ENCODE peak calls at places on chromosome 20, in seven cellular contexts. R is IMR-90; J is psoas muscle; V is heart left ventricle; P is heart right ventricle; O is spleen; L is CD4-positive, alpha-beta memory T cell. Q is an unnamed sample.
A peak's percentile ranks its signal among the peaks of the same experiment; 100 is the strongest.

GRCh38 chr20:24134284-24134683 is 145.7 kb upstream of the GGTLC1 start:
- DNase-seq in P (no peak), J (no peak), R (no peak), V (no peak), O (no peak), L (no peak), Q (no peak)

GRCh38 chr20:35978041-35978513 is 9.7 kb downstream of the CNBD2 start:
- DNase-seq in V (no peak), R (peak; percentile 22), J (no peak), P (no peak), O (no peak), L (no peak), Q (peak; percentile 75)

GRCh38 chr20:35886537-35886936 is 67.8 kb downstream of the SCAND1 start:
- DNase-seq in L (no peak), R (no peak), P (peak; percentile 74), O (no peak), J (peak; percentile 69), V (peak; percentile 56), Q (no peak)

GRCh38 chr20:6731951-6732580 is 35.4 kb upstream of the BMP2 start:
- DNase-seq in R (no peak), O (no peak), V (peak; percentile 72), J (peak; percentile 84), P (peak; percentile 83), L (no peak), Q (no peak)

GRCh38 chr20:577167-577791 is 32.8 kb downstream of the TCF15 start:
- DNase-seq in L (no peak), J (no peak), V (no peak), P (no peak), O (no peak), R (peak; percentile 18), Q (peak; percentile 81)

GRCh38 chr20:47274449-47275108 is 81.9 kb downstream of the ZMYND8 start:
- DNase-seq in V (no peak), L (no peak), P (no peak), R (peak; percentile 97), J (no peak), O (no peak), Q (no peak)

GRCh38 chr20:12535316-12535715 is 473.5 kb upstream of the SPTLC3 start:
- DNase-seq in V (no peak), R (no peak), P (no peak), J (no peak), L (no peak), O (no peak), Q (no peak)

GRCh38 chr20:53142225-53142624 is 170.1 kb downstream of the TSHZ2 start:
- DNase-seq in R (no peak), P (no peak), L (no peak), J (no peak), O (no peak), V (no peak), Q (no peak)

GRCh38 chr20:12358006-12358654 is 440.4 kb downstream of the BTBD3 start:
- DNase-seq in R (no peak), P (no peak), V (no peak), O (no peak), L (no peak), J (no peak), Q (no peak)

GRCh38 chr20:11368965-11369711 is 548.6 kb upstream of the BTBD3 start:
- DNase-seq in O (no peak), P (no peak), V (no peak), R (no peak), J (no peak), L (no peak), Q (no peak)

GRCh38 chr20:46512943-46513844 is at the start of gene ZNF334:
- DNase-seq in R (peak; percentile 8), O (peak; percentile 77), L (no peak), J (peak; percentile 64), P (peak; percentile 60), V (peak; percentile 47), Q (peak; percentile 20)

GRCh38 chr20:35134900-35135299 is 12.2 kb downstream of the EDEM2 start:
- DNase-seq in L (no peak), J (peak; percentile 54), R (no peak), V (peak; percentile 32), O (no peak), P (peak; percentile 19), Q (no peak)

GRCh38 chr20:341682-342081 is 5.2 kb upstream of the NRSN2 start:
- DNase-seq in O (no peak), R (peak; percentile 89), V (no peak), J (no peak), L (no peak), P (no peak), Q (no peak)

DNA sequence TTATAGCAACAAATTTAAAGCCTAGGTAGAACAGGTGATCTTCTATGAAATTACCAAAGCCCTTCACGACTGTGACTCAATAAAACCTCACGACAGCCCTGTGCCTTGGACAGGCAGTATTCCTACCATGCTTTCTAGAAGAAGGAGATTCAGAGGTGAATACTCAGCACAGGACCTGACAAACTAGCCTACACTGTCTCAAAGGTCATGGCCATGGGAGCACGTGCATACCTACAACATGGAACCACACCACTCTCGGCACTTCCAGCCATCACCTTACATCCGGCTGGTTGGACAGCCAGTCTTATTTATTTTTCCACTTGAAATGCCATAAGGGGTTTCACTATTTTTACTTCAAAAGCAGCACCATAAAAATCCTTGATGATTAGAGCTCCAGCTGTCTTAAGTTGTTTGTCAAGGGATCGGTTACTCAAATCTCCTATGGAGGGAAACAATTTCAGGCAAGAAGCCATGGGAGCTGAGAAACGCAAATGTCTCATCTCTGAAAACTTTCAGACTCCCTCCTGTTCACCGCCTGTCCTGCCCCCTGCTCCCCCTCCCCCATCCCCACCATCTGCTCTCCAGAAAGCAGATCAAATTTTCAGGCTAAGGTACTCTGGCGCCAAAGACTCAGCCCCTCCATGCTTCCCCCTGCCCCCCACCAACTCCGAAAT is 4.2 kb upstream of the NNAT start:
- DNase-seq in L (no peak), O (no peak), J (no peak), P (no peak), V (no peak), R (peak; percentile 93), Q (no peak)
- H3K36me3 ChIP-seq in L (peaks cover 11% of the 10 kb centered on the region), O (no peaks in the 10 kb centered on the region), J (peaks cover 70% of the 10 kb centered on the region), P (no peaks in the 10 kb centered on the region), V (no peaks in the 10 kb centered on the region), R (peaks cover 28% of the 10 kb centered on the region), Q (peaks cover 20% of the 10 kb centered on the region)

GRCh38 chr20:5100684-5101347 is 18.9 kb downstream of the PCNA start:
- DNase-seq in L (peak; percentile 69), P (peak; percentile 72), O (peak; percentile 92), R (peak; percentile 66), J (peak; percentile 84), V (peak; percentile 67), Q (peak; percentile 82)
- H3K36me3 ChIP-seq in L (peaks cover 51% of the 10 kb centered on the region), P (no peaks in the 10 kb centered on the region), O (peaks cover 5% of the 10 kb centered on the region), R (peaks cover 42% of the 10 kb centered on the region), J (peaks cover 95% of the 10 kb centered on the region), V (peaks cover 22% of the 10 kb centered on the region), Q (peaks cover 56% of the 10 kb centered on the region)

DNA sequence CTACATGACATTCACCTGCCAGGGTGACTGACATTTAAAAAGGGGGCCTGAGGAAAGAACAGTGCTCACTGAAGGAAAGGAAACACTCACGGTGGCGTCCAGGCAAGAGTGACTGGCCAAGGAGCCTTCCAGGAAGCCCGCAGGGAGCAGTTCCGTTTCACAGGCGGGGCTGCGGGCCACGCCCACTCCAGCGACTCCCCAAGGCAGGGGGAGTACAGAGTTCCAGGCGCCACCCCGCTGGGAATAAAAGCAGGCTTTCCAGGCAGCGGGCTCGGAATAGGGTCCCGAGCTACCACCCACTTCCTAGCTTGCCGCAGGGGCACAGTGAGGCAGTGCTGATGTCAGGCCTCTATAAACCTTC is 34.2 kb downstream of the PKIG start:
- DNase-seq in R (no peak), J (peak; percentile 80), O (peak; percentile 67), L (no peak), P (peak; percentile 68), V (peak; percentile 70), Q (no peak)
- H3K36me3 ChIP-seq in R (peaks cover 49% of the 10 kb centered on the region), J (peaks cover 84% of the 10 kb centered on the region), O (no peaks in the 10 kb centered on the region), L (peaks cover 19% of the 10 kb centered on the region), P (no peaks in the 10 kb centered on the region), V (peaks cover 13% of the 10 kb centered on the region), Q (peaks cover 38% of the 10 kb centered on the region)

DNA sequence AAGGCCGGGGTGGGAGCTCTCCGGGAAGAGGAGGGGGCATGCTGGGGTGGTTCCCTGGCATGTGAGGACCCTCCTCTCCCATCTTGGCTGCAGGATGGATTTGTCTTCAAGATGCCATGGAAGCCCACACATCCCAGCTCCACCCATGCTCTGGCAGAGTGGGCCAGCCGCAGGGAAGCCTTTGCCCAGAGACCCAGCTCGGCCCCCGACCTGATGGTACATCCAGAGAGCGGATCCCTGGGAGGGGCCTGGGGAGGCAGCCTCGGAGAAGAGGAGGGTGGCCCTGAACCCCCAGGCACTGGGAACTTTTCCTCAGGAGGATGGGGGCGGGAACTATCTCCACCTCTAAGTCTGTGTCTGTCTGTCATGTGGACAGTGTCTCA is 4.8 kb downstream of the CDC25B start:
- DNase-seq in R (no peak), O (peak; percentile 75), V (no peak), P (no peak), L (no peak), J (peak; percentile 26), Q (no peak)
- H3K36me3 ChIP-seq in R (peaks cover 68% of the 10 kb centered on the region), O (no peaks in the 10 kb centered on the region), V (no peaks in the 10 kb centered on the region), P (no peaks in the 10 kb centered on the region), L (peaks cover 63% of the 10 kb centered on the region), J (peaks cover 41% of the 10 kb centered on the region), Q (peaks cover 4% of the 10 kb centered on the region)

DNA sequence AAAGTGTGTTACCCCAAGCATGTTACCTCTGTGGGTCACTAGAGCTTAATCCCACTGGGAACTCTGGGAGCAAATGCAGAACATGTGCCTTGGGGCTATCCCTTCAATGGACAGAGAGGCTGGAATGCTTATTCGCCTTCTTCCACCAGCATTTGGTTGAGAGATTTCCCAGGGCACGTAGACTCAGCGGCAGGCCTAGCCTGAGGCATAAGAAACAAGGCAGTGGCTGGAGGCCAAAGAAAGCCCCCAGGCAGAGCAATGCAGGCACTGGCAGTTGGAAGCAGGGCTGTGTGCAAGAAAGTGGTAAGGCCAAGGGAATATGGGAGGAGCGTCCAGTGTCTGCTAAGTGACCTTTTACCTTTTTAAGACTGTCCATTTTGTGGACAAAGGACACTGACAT is 114.0 kb upstream of the FLRT3 start:
- DNase-seq in V (no peak), O (no peak), P (no peak), R (no peak), L (no peak), J (no peak), Q (no peak)
- H3K36me3 ChIP-seq in V (no peaks in the 10 kb centered on the region), O (no peaks in the 10 kb centered on the region), P (no peaks in the 10 kb centered on the region), R (no peaks in the 10 kb centered on the region), L (no peaks in the 10 kb centered on the region), J (no peaks in the 10 kb centered on the region), Q (no peaks in the 10 kb centered on the region)

GRCh38 chr20:50546729-50547314 is 36.6 kb downstream of the PTPN1 start:
- DNase-seq in L (no peak), J (no peak), R (no peak), P (no peak), V (no peak), O (no peak), Q (peak; percentile 51)
- H3K36me3 ChIP-seq in L (peaks cover 8% of the 10 kb centered on the region), J (peaks cover 13% of the 10 kb centered on the region), R (peaks cover 10% of the 10 kb centered on the region), P (no peaks in the 10 kb centered on the region), V (no peaks in the 10 kb centered on the region), O (no peaks in the 10 kb centered on the region), Q (no peaks in the 10 kb centered on the region)

Q was measured in Karpas-422.